ENCODE peak calls at places on chromosomes 2 and 18, in ten cellular contexts. One of them, this sample, is unnamed.

GRCh38 chr2:120914839-120915521 is 179.3 kb downstream of the GLI2 start:
- DNase-seq in OCI-LY7: no peak
- DNase-seq in bronchial epithelial cell: peak
- DNase-seq in endothelial cell: peak
- DNase-seq in right atrium auricular region: peak
- DNase-seq in uterus: peak
- DNase-seq in AG10803: peak
- DNase-seq in kidney epithelial cell: peak
- DNase-seq in vagina: no peak
- DNase-seq in CD8-positive, alpha-beta T cell: no peak
- DNase-seq in this sample: no peak

GRCh38 chr2:47606172-47606571 is 176.8 kb upstream of the MSH6 start:
- DNase-seq in AG10803: no peak
- DNase-seq in right atrium auricular region: no peak
- DNase-seq in uterus: no peak
- DNase-seq in CD8-positive, alpha-beta T cell: no peak
- DNase-seq in kidney epithelial cell: no peak
- DNase-seq in bronchial epithelial cell: no peak
- DNase-seq in vagina: no peak
- DNase-seq in OCI-LY7: no peak
- DNase-seq in endothelial cell: no peak
- DNase-seq in this sample: no peak

GRCh38 chr2:199589303-199589702 is 131.6 kb upstream of the SATB2 start:
- DNase-seq in uterus: no peak
- DNase-seq in CD8-positive, alpha-beta T cell: no peak
- DNase-seq in vagina: no peak
- DNase-seq in kidney epithelial cell: no peak
- DNase-seq in bronchial epithelial cell: no peak
- DNase-seq in OCI-LY7: no peak
- DNase-seq in endothelial cell: no peak
- DNase-seq in right atrium auricular region: no peak
- DNase-seq in AG10803: no peak
- DNase-seq in this sample: no peak

GRCh38 chr2:127084611-127085031 is 22.3 kb downstream of the BIN1 start:
- DNase-seq in bronchial epithelial cell: no peak
- DNase-seq in vagina: no peak
- DNase-seq in endothelial cell: no peak
- DNase-seq in uterus: no peak
- DNase-seq in AG10803: no peak
- DNase-seq in right atrium auricular region: no peak
- DNase-seq in CD8-positive, alpha-beta T cell: peak
- DNase-seq in OCI-LY7: no peak
- DNase-seq in kidney epithelial cell: no peak
- DNase-seq in this sample: no peak

GRCh38 chr2:62149708-62150107 is 46.2 kb upstream of the B3GNT2 start:
- DNase-seq in vagina: no peak
- DNase-seq in CD8-positive, alpha-beta T cell: no peak
- DNase-seq in kidney epithelial cell: peak
- DNase-seq in OCI-LY7: no peak
- DNase-seq in uterus: no peak
- DNase-seq in endothelial cell: no peak
- DNase-seq in bronchial epithelial cell: peak
- DNase-seq in right atrium auricular region: no peak
- DNase-seq in AG10803: peak
- DNase-seq in this sample: no peak

GRCh38 chr2:233953106-233953801 is 36.1 kb downstream of the TRPM8 start:
- DNase-seq in uterus: no peak
- DNase-seq in AG10803: peak
- DNase-seq in OCI-LY7: no peak
- DNase-seq in vagina: no peak
- DNase-seq in bronchial epithelial cell: no peak
- DNase-seq in CD8-positive, alpha-beta T cell: no peak
- DNase-seq in right atrium auricular region: no peak
- DNase-seq in endothelial cell: no peak
- DNase-seq in kidney epithelial cell: no peak
- DNase-seq in this sample: no peak

GRCh38 chr2:121869873-121870272 is 114.4 kb downstream of the TSN start:
- DNase-seq in endothelial cell: no peak
- DNase-seq in bronchial epithelial cell: no peak
- DNase-seq in vagina: no peak
- DNase-seq in right atrium auricular region: no peak
- DNase-seq in AG10803: no peak
- DNase-seq in CD8-positive, alpha-beta T cell: no peak
- DNase-seq in kidney epithelial cell: no peak
- DNase-seq in OCI-LY7: no peak
- DNase-seq in uterus: no peak
- DNase-seq in this sample: no peak

GRCh38 chr2:207046642-207047213 is 107.4 kb downstream of the CPO start:
- DNase-seq in bronchial epithelial cell: peak
- DNase-seq in CD8-positive, alpha-beta T cell: peak
- DNase-seq in endothelial cell: no peak
- DNase-seq in kidney epithelial cell: no peak
- DNase-seq in right atrium auricular region: no peak
- DNase-seq in vagina: no peak
- DNase-seq in AG10803: peak
- DNase-seq in uterus: no peak
- DNase-seq in OCI-LY7: no peak
- DNase-seq in this sample: no peak

GRCh38 chr2:190344275-190344827 is 962 bp downstream of the INPP1 start:
- DNase-seq in endothelial cell: no peak
- DNase-seq in OCI-LY7: peak
- DNase-seq in right atrium auricular region: peak
- DNase-seq in bronchial epithelial cell: no peak
- DNase-seq in uterus: peak
- DNase-seq in kidney epithelial cell: no peak
- DNase-seq in vagina: no peak
- DNase-seq in CD8-positive, alpha-beta T cell: no peak
- DNase-seq in AG10803: peak
- DNase-seq in this sample: no peak

GRCh38 chr2:23363268-23363667 is 21.7 kb upstream of the KLHL29 start:
- DNase-seq in uterus: no peak
- DNase-seq in bronchial epithelial cell: no peak
- DNase-seq in vagina: peak
- DNase-seq in endothelial cell: no peak
- DNase-seq in CD8-positive, alpha-beta T cell: no peak
- DNase-seq in OCI-LY7: no peak
- DNase-seq in AG10803: no peak
- DNase-seq in kidney epithelial cell: no peak
- DNase-seq in right atrium auricular region: no peak
- DNase-seq in this sample: no peak

GRCh38 chr2:3460831-3461544 is 58.3 kb downstream of the ADI1 start:
- DNase-seq in CD8-positive, alpha-beta T cell: no peak
- DNase-seq in uterus: peak
- DNase-seq in right atrium auricular region: no peak
- DNase-seq in kidney epithelial cell: no peak
- DNase-seq in endothelial cell: no peak
- DNase-seq in bronchial epithelial cell: no peak
- DNase-seq in vagina: no peak
- DNase-seq in AG10803: no peak
- DNase-seq in OCI-LY7: no peak
- DNase-seq in this sample: no peak

GRCh38 chr2:67215214-67215613 is 181.9 kb upstream of the ETAA1 start:
- DNase-seq in vagina: no peak
- DNase-seq in CD8-positive, alpha-beta T cell: no peak
- DNase-seq in AG10803: peak
- DNase-seq in right atrium auricular region: no peak
- DNase-seq in OCI-LY7: no peak
- DNase-seq in kidney epithelial cell: no peak
- DNase-seq in endothelial cell: peak
- DNase-seq in bronchial epithelial cell: peak
- DNase-seq in uterus: peak
- DNase-seq in this sample: no peak

GRCh38 chr2:112754562-112754961 is 9.8 kb downstream of the CKAP2L start:
- DNase-seq in OCI-LY7: no peak
- DNase-seq in right atrium auricular region: no peak
- DNase-seq in bronchial epithelial cell: no peak
- DNase-seq in CD8-positive, alpha-beta T cell: no peak
- DNase-seq in vagina: no peak
- DNase-seq in endothelial cell: no peak
- DNase-seq in uterus: no peak
- DNase-seq in kidney epithelial cell: no peak
- DNase-seq in AG10803: no peak
- DNase-seq in this sample: no peak

GRCh38 chr2:241112592-241112991 is 10.5 kb upstream of the MTERF4 start:
- DNase-seq in AG10803: no peak
- DNase-seq in endothelial cell: no peak
- DNase-seq in vagina: no peak
- DNase-seq in uterus: no peak
- DNase-seq in kidney epithelial cell: no peak
- DNase-seq in right atrium auricular region: no peak
- DNase-seq in OCI-LY7: no peak
- DNase-seq in CD8-positive, alpha-beta T cell: peak
- DNase-seq in bronchial epithelial cell: no peak
- DNase-seq in this sample: no peak

GRCh38 chr18:1488394-1488793 is 583.7 kb downstream of the ADCYAP1 start:
- DNase-seq in bronchial epithelial cell: no peak
- DNase-seq in uterus: no peak
- DNase-seq in kidney epithelial cell: no peak
- DNase-seq in CD8-positive, alpha-beta T cell: no peak
- DNase-seq in AG10803: no peak
- DNase-seq in right atrium auricular region: no peak
- DNase-seq in OCI-LY7: no peak
- DNase-seq in endothelial cell: no peak
- DNase-seq in vagina: no peak
- DNase-seq in this sample: no peak

GRCh38 chr2:168002021-168002553 is 245.3 kb downstream of the STK39 start:
- DNase-seq in AG10803: peak
- DNase-seq in vagina: no peak
- DNase-seq in uterus: no peak
- DNase-seq in kidney epithelial cell: peak
- DNase-seq in right atrium auricular region: no peak
- DNase-seq in OCI-LY7: no peak
- DNase-seq in bronchial epithelial cell: peak
- DNase-seq in CD8-positive, alpha-beta T cell: no peak
- DNase-seq in endothelial cell: no peak
- DNase-seq in this sample: no peak

GRCh38 chr2:17762457-17762856 is 8.5 kb downstream of the GEN1 start:
- DNase-seq in OCI-LY7: no peak
- DNase-seq in endothelial cell: no peak
- DNase-seq in vagina: no peak
- DNase-seq in right atrium auricular region: no peak
- DNase-seq in uterus: no peak
- DNase-seq in CD8-positive, alpha-beta T cell: no peak
- DNase-seq in kidney epithelial cell: no peak
- DNase-seq in AG10803: no peak
- DNase-seq in bronchial epithelial cell: peak
- DNase-seq in this sample: no peak

GRCh38 chr2:1590611-1591460 is 153.5 kb downstream of the PXDN start:
- DNase-seq in uterus: no peak
- DNase-seq in AG10803: no peak
- DNase-seq in kidney epithelial cell: no peak
- DNase-seq in endothelial cell: no peak
- DNase-seq in vagina: no peak
- DNase-seq in right atrium auricular region: no peak
- DNase-seq in OCI-LY7: no peak
- DNase-seq in bronchial epithelial cell: no peak
- DNase-seq in CD8-positive, alpha-beta T cell: no peak
- DNase-seq in this sample: no peak
- TF ChIP-seq CTCF in uterus: no peak
- TF ChIP-seq CTCF in AG10803: no peak
- TF ChIP-seq CTCF in kidney epithelial cell: no peak
- TF ChIP-seq CTCF in endothelial cell: no peak
- TF ChIP-seq CTCF in vagina: no peak
- TF ChIP-seq CTCF in right atrium auricular region: no peak
- TF ChIP-seq CTCF in OCI-LY7: peak
- TF ChIP-seq CTCF in bronchial epithelial cell: no peak
- TF ChIP-seq CTCF in CD8-positive, alpha-beta T cell: no peak
- TF ChIP-seq CTCF in this sample: no peak

GRCh38 chr2:231926180-231926741 is at the start of gene NPPC:
- DNase-seq in kidney epithelial cell: no peak
- DNase-seq in right atrium auricular region: no peak
- DNase-seq in bronchial epithelial cell: peak
- DNase-seq in CD8-positive, alpha-beta T cell: peak
- DNase-seq in AG10803: peak
- DNase-seq in endothelial cell: peak
- DNase-seq in vagina: no peak
- DNase-seq in uterus: peak
- DNase-seq in OCI-LY7: no peak
- DNase-seq in this sample: peak
- TF ChIP-seq CTCF in kidney epithelial cell: peak
- TF ChIP-seq CTCF in right atrium auricular region: peak
- TF ChIP-seq CTCF in bronchial epithelial cell: peak
- TF ChIP-seq CTCF in CD8-positive, alpha-beta T cell: no peak
- TF ChIP-seq CTCF in AG10803: no peak
- TF ChIP-seq CTCF in endothelial cell: peak
- TF ChIP-seq CTCF in vagina: no peak
- TF ChIP-seq CTCF in uterus: peak
- TF ChIP-seq CTCF in OCI-LY7: peak
- TF ChIP-seq CTCF in this sample: peak

GRCh38 chr18:63676526-63676925 is 14.8 kb upstream of the SERPINB3 start:
- DNase-seq in vagina: no peak
- DNase-seq in OCI-LY7: peak
- DNase-seq in bronchial epithelial cell: no peak
- DNase-seq in CD8-positive, alpha-beta T cell: no peak
- DNase-seq in right atrium auricular region: no peak
- DNase-seq in AG10803: no peak
- DNase-seq in uterus: no peak
- DNase-seq in endothelial cell: peak
- DNase-seq in kidney epithelial cell: no peak
- DNase-seq in this sample: no peak
- TF ChIP-seq CTCF in vagina: no peak
- TF ChIP-seq CTCF in OCI-LY7: peak
- TF ChIP-seq CTCF in bronchial epithelial cell: peak
- TF ChIP-seq CTCF in CD8-positive, alpha-beta T cell: no peak
- TF ChIP-seq CTCF in right atrium auricular region: no peak
- TF ChIP-seq CTCF in AG10803: peak
- TF ChIP-seq CTCF in uterus: no peak
- TF ChIP-seq CTCF in endothelial cell: peak
- TF ChIP-seq CTCF in kidney epithelial cell: peak
- TF ChIP-seq CTCF in this sample: peak

GRCh38 chr2:106109675-106110074 is 84.4 kb downstream of the UXS1 start:
- DNase-seq in right atrium auricular region: no peak
- DNase-seq in uterus: no peak
- DNase-seq in bronchial epithelial cell: no peak
- DNase-seq in OCI-LY7: no peak
- DNase-seq in AG10803: no peak
- DNase-seq in vagina: no peak
- DNase-seq in CD8-positive, alpha-beta T cell: no peak
- DNase-seq in kidney epithelial cell: no peak
- DNase-seq in endothelial cell: no peak
- DNase-seq in this sample: no peak

GRCh38 chr2:106108351-106108750 is 85.8 kb downstream of the UXS1 start:
- DNase-seq in CD8-positive, alpha-beta T cell: no peak
- DNase-seq in kidney epithelial cell: no peak
- DNase-seq in vagina: no peak
- DNase-seq in AG10803: peak
- DNase-seq in endothelial cell: no peak
- DNase-seq in OCI-LY7: peak
- DNase-seq in uterus: no peak
- DNase-seq in bronchial epithelial cell: peak
- DNase-seq in right atrium auricular region: no peak
- DNase-seq in this sample: no peak

GRCh38 chr2:106106627-106107508 is 87.2 kb downstream of the UXS1 start:
- DNase-seq in OCI-LY7: no peak
- DNase-seq in vagina: no peak
- DNase-seq in endothelial cell: no peak
- DNase-seq in right atrium auricular region: no peak
- DNase-seq in CD8-positive, alpha-beta T cell: no peak
- DNase-seq in uterus: no peak
- DNase-seq in AG10803: no peak
- DNase-seq in bronchial epithelial cell: no peak
- DNase-seq in kidney epithelial cell: no peak
- DNase-seq in this sample: no peak

GRCh38 chr2:106108791-106109190 is 85.3 kb downstream of the UXS1 start:
- DNase-seq in vagina: no peak
- DNase-seq in kidney epithelial cell: no peak
- DNase-seq in uterus: no peak
- DNase-seq in OCI-LY7: no peak
- DNase-seq in right atrium auricular region: no peak
- DNase-seq in AG10803: no peak
- DNase-seq in endothelial cell: no peak
- DNase-seq in CD8-positive, alpha-beta T cell: no peak
- DNase-seq in bronchial epithelial cell: no peak
- DNase-seq in this sample: no peak

GRCh38 chr2:106107509-106108131 is 86.5 kb downstream of the UXS1 start:
- DNase-seq in OCI-LY7: no peak
- DNase-seq in bronchial epithelial cell: peak
- DNase-seq in endothelial cell: no peak
- DNase-seq in vagina: peak
- DNase-seq in CD8-positive, alpha-beta T cell: peak
- DNase-seq in kidney epithelial cell: no peak
- DNase-seq in uterus: no peak
- DNase-seq in right atrium auricular region: no peak
- DNase-seq in AG10803: peak
- DNase-seq in this sample: no peak
- TF ChIP-seq CTCF in OCI-LY7: no peak
- TF ChIP-seq CTCF in bronchial epithelial cell: no peak
- TF ChIP-seq CTCF in endothelial cell: no peak
- TF ChIP-seq CTCF in vagina: no peak
- TF ChIP-seq CTCF in CD8-positive, alpha-beta T cell: no peak
- TF ChIP-seq CTCF in kidney epithelial cell: no peak
- TF ChIP-seq CTCF in uterus: no peak
- TF ChIP-seq CTCF in right atrium auricular region: no peak
- TF ChIP-seq CTCF in AG10803: peak
- TF ChIP-seq CTCF in this sample: no peak

This sample was measured in D721Med.